ENCODE peak calls at places on chromosomes 5 and 9, in eight cellular contexts. One of them, this sample, is unnamed.
A peak's percentile ranks its signal among the peaks of the same experiment; 100 is the strongest.

GRCh38 chr5:114185274-114185673 is 176.6 kb upstream of the KCNN2 start:
- DNase-seq in dorsolateral prefrontal cortex: no peak
- DNase-seq in WTC11: peak; percentile 29
- DNase-seq in RWPE2: no peak
- DNase-seq in NAMALWA: no peak
- DNase-seq in T1000: no peak
- DNase-seq in NCI-H1417: no peak
- DNase-seq in lower leg skin: no peak
- DNase-seq in this sample: no peak

GRCh38 chr5:181153814-181154213 is 6.4 kb downstream of the OR2V2 start:
- DNase-seq in dorsolateral prefrontal cortex: no peak
- DNase-seq in RWPE2: no peak
- DNase-seq in lower leg skin: no peak
- DNase-seq in WTC11: no peak
- DNase-seq in T1000: no peak
- DNase-seq in NCI-H1417: no peak
- DNase-seq in NAMALWA: no peak
- DNase-seq in this sample: no peak

GRCh38 chr9:109993250-109993978 is 213.4 kb downstream of the PALM2AKAP2 start:
- DNase-seq in dorsolateral prefrontal cortex: no peak
- DNase-seq in lower leg skin: no peak
- DNase-seq in NAMALWA: peak; percentile 6
- DNase-seq in RWPE2: no peak
- DNase-seq in NCI-H1417: no peak
- DNase-seq in WTC11: no peak
- DNase-seq in T1000: no peak
- DNase-seq in this sample: no peak

GRCh38 chr9:121322737-121323448 is 47.2 kb downstream of the STOM start:
- DNase-seq in NAMALWA: no peak
- DNase-seq in T1000: no peak
- DNase-seq in dorsolateral prefrontal cortex: no peak
- DNase-seq in NCI-H1417: no peak
- DNase-seq in WTC11: no peak
- DNase-seq in RWPE2: no peak
- DNase-seq in lower leg skin: no peak
- DNase-seq in this sample: no peak

GRCh38 chr5:157913575-157913974 is 54.6 kb upstream of the CLINT1 start:
- DNase-seq in WTC11: no peak
- DNase-seq in NCI-H1417: peak; percentile 43
- DNase-seq in dorsolateral prefrontal cortex: no peak
- DNase-seq in RWPE2: no peak
- DNase-seq in T1000: no peak
- DNase-seq in lower leg skin: no peak
- DNase-seq in NAMALWA: no peak
- DNase-seq in this sample: no peak

GRCh38 chr9:137487454-137488329 is 28.6 kb upstream of the NSMF start:
- DNase-seq in NAMALWA: no peak
- DNase-seq in dorsolateral prefrontal cortex: no peak
- DNase-seq in T1000: no peak
- DNase-seq in WTC11: no peak
- DNase-seq in lower leg skin: no peak
- DNase-seq in NCI-H1417: peak; percentile 93
- DNase-seq in RWPE2: no peak
- DNase-seq in this sample: no peak

GRCh38 chr9:88991066-88992030 is at the start of gene S1PR3:
- DNase-seq in NAMALWA: no peak
- DNase-seq in RWPE2: no peak
- DNase-seq in NCI-H1417: no peak
- DNase-seq in dorsolateral prefrontal cortex: no peak
- DNase-seq in WTC11: peak; percentile 78
- DNase-seq in T1000: no peak
- DNase-seq in lower leg skin: peak; percentile 90
- DNase-seq in this sample: no peak

GRCh38 chr5:40680741-40681350 is 1.1 kb downstream of the PTGER4 start:
- DNase-seq in lower leg skin: peak; percentile 89
- DNase-seq in WTC11: peak; percentile 42
- DNase-seq in dorsolateral prefrontal cortex: no peak
- DNase-seq in T1000: no peak
- DNase-seq in NCI-H1417: no peak
- DNase-seq in RWPE2: peak; percentile 75
- DNase-seq in NAMALWA: no peak
- DNase-seq in this sample: no peak

GRCh38 chr5:81234801-81235200 is 1.7 kb downstream of the CKMT2 start:
- DNase-seq in NCI-H1417: no peak
- DNase-seq in WTC11: no peak
- DNase-seq in T1000: no peak
- DNase-seq in NAMALWA: no peak
- DNase-seq in dorsolateral prefrontal cortex: no peak
- DNase-seq in RWPE2: no peak
- DNase-seq in lower leg skin: no peak
- DNase-seq in this sample: no peak

GRCh38 chr5:135356522-135357318 is 42.3 kb downstream of the MACROH2A1 start:
- DNase-seq in lower leg skin: peak; percentile 90
- DNase-seq in RWPE2: no peak
- DNase-seq in NAMALWA: no peak
- DNase-seq in WTC11: no peak
- DNase-seq in dorsolateral prefrontal cortex: no peak
- DNase-seq in NCI-H1417: no peak
- DNase-seq in T1000: no peak
- DNase-seq in this sample: no peak

GRCh38 chr5:151719228-151719861 is 32.6 kb upstream of the SPARC start:
- DNase-seq in WTC11: peak; percentile 43
- DNase-seq in NCI-H1417: no peak
- DNase-seq in T1000: no peak
- DNase-seq in lower leg skin: peak; percentile 78
- DNase-seq in NAMALWA: peak; percentile 49
- DNase-seq in dorsolateral prefrontal cortex: no peak
- DNase-seq in RWPE2: no peak
- DNase-seq in this sample: no peak

GRCh38 chr9:20981486-20981885 is 50.0 kb downstream of the HACD4 start:
- DNase-seq in lower leg skin: no peak
- DNase-seq in NCI-H1417: no peak
- DNase-seq in T1000: no peak
- DNase-seq in dorsolateral prefrontal cortex: no peak
- DNase-seq in RWPE2: no peak
- DNase-seq in WTC11: no peak
- DNase-seq in NAMALWA: no peak
- DNase-seq in this sample: no peak

GRCh38 chr9:755454-756381 is 85.8 kb upstream of the DMRT1 start:
- DNase-seq in lower leg skin: peak; percentile 74
- DNase-seq in NAMALWA: no peak
- DNase-seq in RWPE2: no peak
- DNase-seq in NCI-H1417: no peak
- DNase-seq in dorsolateral prefrontal cortex: no peak
- DNase-seq in T1000: peak; percentile 32
- DNase-seq in WTC11: no peak
- DNase-seq in this sample: no peak

GRCh38 chr9:37066139-37066725 is 32.2 kb upstream of the PAX5 start:
- DNase-seq in lower leg skin: no peak
- DNase-seq in RWPE2: no peak
- DNase-seq in WTC11: no peak
- DNase-seq in NCI-H1417: no peak
- DNase-seq in NAMALWA: peak; percentile 71
- DNase-seq in dorsolateral prefrontal cortex: no peak
- DNase-seq in T1000: no peak
- DNase-seq in this sample: no peak

GRCh38 chr5:159785639-159786038 is 130.6 kb upstream of the ADRA1B start:
- DNase-seq in T1000: no peak
- DNase-seq in WTC11: no peak
- DNase-seq in RWPE2: no peak
- DNase-seq in lower leg skin: no peak
- DNase-seq in dorsolateral prefrontal cortex: no peak
- DNase-seq in NAMALWA: no peak
- DNase-seq in NCI-H1417: no peak
- DNase-seq in this sample: no peak

GRCh38 chr5:10431408-10431807 is 10.3 kb upstream of the ROPN1L start:
- DNase-seq in WTC11: no peak
- DNase-seq in dorsolateral prefrontal cortex: no peak
- DNase-seq in lower leg skin: no peak
- DNase-seq in RWPE2: no peak
- DNase-seq in NCI-H1417: no peak
- DNase-seq in T1000: no peak
- DNase-seq in NAMALWA: no peak
- DNase-seq in this sample: no peak

GRCh38 chr9:34992376-34992951 is 2.9 kb downstream of the DNAJB5 start:
- DNase-seq in WTC11: no peak
- DNase-seq in lower leg skin: peak; percentile 80
- DNase-seq in NCI-H1417: no peak
- DNase-seq in NAMALWA: no peak
- DNase-seq in T1000: peak; percentile 39
- DNase-seq in RWPE2: peak; percentile 84
- DNase-seq in dorsolateral prefrontal cortex: no peak
- DNase-seq in this sample: peak; percentile 66

GRCh38 chr5:172505840-172506638 is 51.7 kb upstream of the SH3PXD2B start:
- DNase-seq in WTC11: no peak
- DNase-seq in dorsolateral prefrontal cortex: no peak
- DNase-seq in lower leg skin: peak; percentile 52
- DNase-seq in RWPE2: peak; percentile 34
- DNase-seq in NAMALWA: no peak
- DNase-seq in T1000: no peak
- DNase-seq in NCI-H1417: no peak
- DNase-seq in this sample: no peak

GRCh38 chr5:172564883-172565282 is 76.2 kb upstream of the NEURL1B start:
- DNase-seq in T1000: no peak
- DNase-seq in lower leg skin: no peak
- DNase-seq in NAMALWA: no peak
- DNase-seq in dorsolateral prefrontal cortex: no peak
- DNase-seq in WTC11: no peak
- DNase-seq in RWPE2: no peak
- DNase-seq in NCI-H1417: peak; percentile 51
- DNase-seq in this sample: no peak

GRCh38 chr9:121686930-121687541 is 35.6 kb downstream of the DAB2IP start:
- DNase-seq in NAMALWA: peak; percentile 84
- DNase-seq in T1000: peak; percentile 59
- DNase-seq in dorsolateral prefrontal cortex: peak; percentile 82
- DNase-seq in NCI-H1417: peak; percentile 75
- DNase-seq in RWPE2: no peak
- DNase-seq in lower leg skin: peak; percentile 96
- DNase-seq in WTC11: peak; percentile 89
- DNase-seq in this sample: peak; percentile 44

GRCh38 chr9:89020754-89021153 is 29.5 kb downstream of the S1PR3 start:
- DNase-seq in lower leg skin: no peak
- DNase-seq in NCI-H1417: no peak
- DNase-seq in WTC11: no peak
- DNase-seq in T1000: no peak
- DNase-seq in dorsolateral prefrontal cortex: no peak
- DNase-seq in RWPE2: no peak
- DNase-seq in NAMALWA: no peak
- DNase-seq in this sample: no peak

GRCh38 chr5:2030131-2030530 is 147.4 kb upstream of the IRX4 start:
- DNase-seq in RWPE2: no peak
- DNase-seq in WTC11: no peak
- DNase-seq in NCI-H1417: no peak
- DNase-seq in NAMALWA: no peak
- DNase-seq in lower leg skin: no peak
- DNase-seq in T1000: no peak
- DNase-seq in dorsolateral prefrontal cortex: no peak
- DNase-seq in this sample: no peak

This sample was measured in occipital lobe.